ENCODE peak calls at places on chromosome 9, in nine cellular contexts. W is keratinocyte, D is cardiac muscle cell, X is SHP77, Z is HS-5, F is brain microvascular endothelial cell, G is epithelial cell of esophagus, C is COR-L47, K is anterior cingulate cortex. L is an unnamed sample.

GRCh38 chr9:121059998-121060636 is 10.0 kb upstream of the C5 start:
- DNase-seq in W (no peak), D (peak), X (peak), Z (no peak), F (peak), G (peak), C (peak), K (peak), L (no peak)

GRCh38 chr9:129559506-129559881 is 61.4 kb downstream of the C9orf50 start:
- DNase-seq in W (no peak), D (no peak), X (no peak), Z (no peak), F (no peak), G (no peak), C (no peak), K (no peak), L (no peak)

GRCh38 chr9:2016411-2017208 is 1.5 kb downstream of the SMARCA2 start:
- DNase-seq in W (no peak), D (peak), X (peak), Z (no peak), F (peak), G (peak), C (peak), K (peak), L (no peak)

GRCh38 chr9:96486351-96487029 is 36.5 kb downstream of the HABP4 start:
- DNase-seq in W (no peak), D (peak), X (no peak), Z (peak), F (peak), G (no peak), C (no peak), K (no peak), L (no peak)

GRCh38 chr9:35653611-35654010 is 2.9 kb upstream of the SIT1 start:
- DNase-seq in W (no peak), D (no peak), X (no peak), Z (no peak), F (no peak), G (no peak), C (no peak), K (no peak), L (no peak)

GRCh38 chr9:121499427-121500164 is at the start of gene GGTA1:
- DNase-seq in W (no peak), D (peak), X (peak), Z (peak), F (peak), G (peak), C (peak), K (peak), L (no peak)

GRCh38 chr9:82419827-82420486 is 431.4 kb downstream of the SPATA31D1 start:
- DNase-seq in W (no peak), D (no peak), X (no peak), Z (no peak), F (no peak), G (no peak), C (no peak), K (no peak), L (no peak)

GRCh38 chr9:137656416-137656815 is 37.6 kb downstream of the EHMT1 start:
- DNase-seq in W (no peak), D (no peak), X (no peak), Z (no peak), F (no peak), G (no peak), C (no peak), K (no peak), L (no peak)

GRCh38 chr9:130696139-130696650 is 2.6 kb downstream of the EXOSC2 start:
- DNase-seq in W (no peak), D (no peak), X (no peak), Z (no peak), F (no peak), G (no peak), C (no peak), K (no peak), L (no peak)

GRCh38 chr9:130286072-130286770 is 20.7 kb downstream of the HMCN2 start:
- DNase-seq in W (no peak), D (no peak), X (no peak), Z (no peak), F (no peak), G (no peak), C (no peak), K (no peak), L (no peak)

GRCh38 chr9:17775646-17776045 is 196.8 kb downstream of the SH3GL2 start:
- DNase-seq in W (no peak), D (no peak), X (no peak), Z (no peak), F (no peak), G (no peak), C (no peak), K (no peak), L (no peak)

GRCh38 chr9:98479967-98480847 is 224.8 kb upstream of the TBC1D2 start:
- DNase-seq in W (no peak), D (no peak), X (no peak), Z (no peak), F (peak), G (peak), C (no peak), K (no peak), L (no peak)

GRCh38 chr9:70493046-70493445 is 78.6 kb upstream of the KLF9 start:
- DNase-seq in W (no peak), D (peak), X (no peak), Z (no peak), F (no peak), G (no peak), C (no peak), K (no peak), L (no peak)

GRCh38 chr9:35619800-35620158 is 1.6 kb upstream of the CD72 start:
- DNase-seq in W (no peak), D (no peak), X (no peak), Z (no peak), F (no peak), G (no peak), C (no peak), K (no peak), L (no peak)

GRCh38 chr9:107637421-107638420 is 148.2 kb upstream of the KLF4 start:
- DNase-seq in W (no peak), D (peak), X (peak), Z (no peak), F (peak), G (peak), C (peak), K (peak), L (peak)

GRCh38 chr9:17622749-17623148 is 43.9 kb downstream of the SH3GL2 start:
- DNase-seq in W (no peak), D (no peak), X (no peak), Z (no peak), F (no peak), G (no peak), C (no peak), K (no peak), L (no peak)

GRCh38 chr9:33416996-33417395 is 14.6 kb upstream of the AQP7 start:
- DNase-seq in W (no peak), D (no peak), X (no peak), Z (no peak), F (no peak), G (no peak), C (no peak), K (no peak), L (no peak)

GRCh38 chr9:20028192-20028848 is 239.5 kb upstream of the SLC24A2 start:
- DNase-seq in W (no peak), D (no peak), X (no peak), Z (no peak), F (no peak), G (no peak), C (no peak), K (no peak), L (no peak)

GRCh38 chr9:113446323-113446740 is 17.2 kb upstream of the RGS3 start:
- DNase-seq in W (no peak), D (peak), X (peak), Z (no peak), F (no peak), G (peak), C (peak), K (no peak), L (no peak)

GRCh38 chr9:211557-211956 is 3.1 kb upstream of the DOCK8 start:
- DNase-seq in W (no peak), D (peak), X (no peak), Z (no peak), F (no peak), G (peak), C (no peak), K (no peak), L (no peak)

GRCh38 chr9:112753725-112754124 is 3.2 kb downstream of the SNX30 start:
- DNase-seq in W (no peak), D (peak), X (no peak), Z (peak), F (peak), G (peak), C (no peak), K (no peak), L (no peak)

GRCh38 chr9:8589476-8589875 is 789.9 kb upstream of the DMAC1 start:
- DNase-seq in W (no peak), D (no peak), X (no peak), Z (no peak), F (no peak), G (no peak), C (no peak), K (peak), L (no peak)

GRCh38 chr9:137972355-137972987 is 94.9 kb downstream of the CACNA1B start:
- DNase-seq in W (no peak), D (no peak), X (no peak), Z (no peak), F (no peak), G (no peak), C (no peak), K (no peak), L (no peak)

GRCh38 chr9:14524881-14525515 is 168.2 kb downstream of the ZDHHC21 start:
- DNase-seq in W (no peak), D (no peak), X (peak), Z (no peak), F (no peak), G (no peak), C (no peak), K (no peak), L (no peak)

GRCh38 chr9:134320916-134321570 is 5.2 kb upstream of the RXRA start:
- DNase-seq in W (no peak), D (no peak), X (no peak), Z (no peak), F (no peak), G (no peak), C (no peak), K (no peak), L (no peak)

GRCh38 chr9:93900971-93901861 is 53.9 kb downstream of the BARX1 start:
- DNase-seq in W (no peak), D (no peak), X (no peak), Z (no peak), F (no peak), G (no peak), C (no peak), K (no peak), L (no peak)

GRCh38 chr9:123525424-123525823 is 169.4 kb downstream of the CRB2 start:
- DNase-seq in W (no peak), D (no peak), X (no peak), Z (no peak), F (no peak), G (no peak), C (no peak), K (no peak), L (no peak)

GRCh38 chr9:96420468-96421219 is 2.5 kb upstream of the ZNF367 start:
- DNase-seq in W (peak), D (peak), X (no peak), Z (peak), F (peak), G (peak), C (no peak), K (no peak), L (peak)

GRCh38 chr9:101226803-101227202 is 158.0 kb downstream of the BAAT start:
- DNase-seq in W (no peak), D (no peak), X (no peak), Z (no peak), F (no peak), G (no peak), C (no peak), K (no peak), L (no peak)

GRCh38 chr9:93161801-93162635 is 21.9 kb upstream of the WNK2 start:
- DNase-seq in W (no peak), D (peak), X (no peak), Z (no peak), F (no peak), G (no peak), C (no peak), K (no peak), L (no peak)

GRCh38 chr9:4058931-4059330 is 240.9 kb downstream of the GLIS3 start:
- DNase-seq in W (no peak), D (no peak), X (no peak), Z (no peak), F (no peak), G (no peak), C (no peak), K (no peak), L (no peak)

GRCh38 chr9:120152295-120152694 is 427.7 kb downstream of the CDK5RAP2 start:
- DNase-seq in W (no peak), D (peak), X (no peak), Z (no peak), F (no peak), G (no peak), C (peak), K (no peak), L (peak)

GRCh38 chr9:125785187-125785840 is 38.1 kb downstream of the PBX3 start:
- DNase-seq in W (no peak), D (no peak), X (no peak), Z (no peak), F (peak), G (no peak), C (no peak), K (no peak), L (no peak)

GRCh38 chr9:124099860-124100259 is 88.3 kb downstream of the LHX2 start:
- DNase-seq in W (no peak), D (no peak), X (no peak), Z (no peak), F (no peak), G (no peak), C (no peak), K (no peak), L (no peak)

L was measured in iPS DF 19.7.